ENCODE peak calls at places on chromosomes 6 and 20, in eight cellular contexts. One of them, this sample, is unnamed.

GRCh38 chr6:39824030-39824926 is 32.1 kb downstream of the DAAM2 start:
- DNase-seq in fibroblast of lung: no peak
- DNase-seq in GM23338: peak
- DNase-seq in cardiac muscle cell: no peak
- DNase-seq in stomach: no peak
- DNase-seq in right atrium auricular region: no peak
- DNase-seq in dorsolateral prefrontal cortex: no peak
- DNase-seq in upper lobe of right lung: no peak
- DNase-seq in this sample: no peak

GRCh38 chr6:148413321-148414094 is 70.9 kb downstream of the SASH1 start:
- DNase-seq in fibroblast of lung: no peak
- DNase-seq in GM23338: peak
- DNase-seq in dorsolateral prefrontal cortex: no peak
- DNase-seq in upper lobe of right lung: no peak
- DNase-seq in cardiac muscle cell: no peak
- DNase-seq in stomach: no peak
- DNase-seq in right atrium auricular region: no peak
- DNase-seq in this sample: no peak

GRCh38 chr6:33993653-33994052 is 152.2 kb downstream of the GRM4 start:
- DNase-seq in cardiac muscle cell: no peak
- DNase-seq in stomach: no peak
- DNase-seq in upper lobe of right lung: no peak
- DNase-seq in right atrium auricular region: no peak
- DNase-seq in dorsolateral prefrontal cortex: no peak
- DNase-seq in GM23338: no peak
- DNase-seq in fibroblast of lung: no peak
- DNase-seq in this sample: no peak

GRCh38 chr20:60268502-60268901 is 310.3 kb downstream of the CDH26 start:
- DNase-seq in GM23338: no peak
- DNase-seq in stomach: no peak
- DNase-seq in right atrium auricular region: no peak
- DNase-seq in dorsolateral prefrontal cortex: no peak
- DNase-seq in cardiac muscle cell: no peak
- DNase-seq in fibroblast of lung: no peak
- DNase-seq in upper lobe of right lung: no peak
- DNase-seq in this sample: no peak

GRCh38 chr6:139439278-139439813 is 64.9 kb upstream of the CITED2 start:
- DNase-seq in upper lobe of right lung: no peak
- DNase-seq in GM23338: no peak
- DNase-seq in fibroblast of lung: no peak
- DNase-seq in dorsolateral prefrontal cortex: no peak
- DNase-seq in stomach: no peak
- DNase-seq in right atrium auricular region: no peak
- DNase-seq in cardiac muscle cell: no peak
- DNase-seq in this sample: no peak

GRCh38 chr6:47161176-47161687 is 119.1 kb upstream of the ADGRF1 start:
- DNase-seq in GM23338: no peak
- DNase-seq in fibroblast of lung: peak
- DNase-seq in stomach: no peak
- DNase-seq in cardiac muscle cell: no peak
- DNase-seq in right atrium auricular region: no peak
- DNase-seq in upper lobe of right lung: no peak
- DNase-seq in dorsolateral prefrontal cortex: no peak
- DNase-seq in this sample: no peak

GRCh38 chr6:89311853-89312531 is 3.1 kb downstream of the GABRR2 start:
- DNase-seq in GM23338: peak
- DNase-seq in cardiac muscle cell: peak
- DNase-seq in dorsolateral prefrontal cortex: peak
- DNase-seq in fibroblast of lung: peak
- DNase-seq in stomach: peak
- DNase-seq in upper lobe of right lung: no peak
- DNase-seq in right atrium auricular region: peak
- DNase-seq in this sample: peak

GRCh38 chr6:40671338-40672050 is 84.3 kb upstream of the LRFN2 start:
- DNase-seq in stomach: peak
- DNase-seq in upper lobe of right lung: no peak
- DNase-seq in dorsolateral prefrontal cortex: no peak
- DNase-seq in cardiac muscle cell: no peak
- DNase-seq in GM23338: no peak
- DNase-seq in right atrium auricular region: no peak
- DNase-seq in fibroblast of lung: no peak
- DNase-seq in this sample: no peak

GRCh38 chr20:44706371-44707258 is 8.6 kb upstream of the CCN5 start:
- DNase-seq in GM23338: no peak
- DNase-seq in dorsolateral prefrontal cortex: no peak
- DNase-seq in stomach: no peak
- DNase-seq in upper lobe of right lung: no peak
- DNase-seq in fibroblast of lung: no peak
- DNase-seq in cardiac muscle cell: no peak
- DNase-seq in right atrium auricular region: peak
- DNase-seq in this sample: peak

GRCh38 chr6:75331134-75331533 is 46.5 kb upstream of the TMEM30A start:
- DNase-seq in dorsolateral prefrontal cortex: no peak
- DNase-seq in upper lobe of right lung: no peak
- DNase-seq in cardiac muscle cell: no peak
- DNase-seq in fibroblast of lung: no peak
- DNase-seq in right atrium auricular region: no peak
- DNase-seq in GM23338: no peak
- DNase-seq in stomach: no peak
- DNase-seq in this sample: no peak

GRCh38 chr6:108322728-108323127 is 27.9 kb downstream of the AFG1L start:
- DNase-seq in GM23338: no peak
- DNase-seq in fibroblast of lung: no peak
- DNase-seq in right atrium auricular region: no peak
- DNase-seq in upper lobe of right lung: no peak
- DNase-seq in cardiac muscle cell: no peak
- DNase-seq in dorsolateral prefrontal cortex: no peak
- DNase-seq in stomach: no peak
- DNase-seq in this sample: no peak

GRCh38 chr6:159736908-159737307 is 9.6 kb downstream of the WTAP start:
- DNase-seq in dorsolateral prefrontal cortex: no peak
- DNase-seq in stomach: no peak
- DNase-seq in right atrium auricular region: no peak
- DNase-seq in upper lobe of right lung: no peak
- DNase-seq in fibroblast of lung: no peak
- DNase-seq in GM23338: no peak
- DNase-seq in cardiac muscle cell: no peak
- DNase-seq in this sample: no peak

GRCh38 chr6:33377166-33377565 is 14.5 kb upstream of the KIFC1 start:
- DNase-seq in dorsolateral prefrontal cortex: no peak
- DNase-seq in stomach: no peak
- DNase-seq in cardiac muscle cell: no peak
- DNase-seq in right atrium auricular region: no peak
- DNase-seq in upper lobe of right lung: no peak
- DNase-seq in GM23338: no peak
- DNase-seq in fibroblast of lung: no peak
- DNase-seq in this sample: no peak

GRCh38 chr6:35046862-35047261 is 94.3 kb downstream of the TCP11 start:
- DNase-seq in fibroblast of lung: no peak
- DNase-seq in GM23338: no peak
- DNase-seq in right atrium auricular region: no peak
- DNase-seq in dorsolateral prefrontal cortex: no peak
- DNase-seq in upper lobe of right lung: no peak
- DNase-seq in cardiac muscle cell: no peak
- DNase-seq in stomach: no peak
- DNase-seq in this sample: no peak

GRCh38 chr6:142300758-142301251 is 1.0 kb upstream of the ADGRG6 start:
- DNase-seq in dorsolateral prefrontal cortex: no peak
- DNase-seq in cardiac muscle cell: peak
- DNase-seq in upper lobe of right lung: no peak
- DNase-seq in fibroblast of lung: peak
- DNase-seq in stomach: peak
- DNase-seq in right atrium auricular region: no peak
- DNase-seq in GM23338: no peak
- DNase-seq in this sample: peak

GRCh38 chr6:130885392-130886192 is 58.4 kb downstream of the SMLR1 start:
- DNase-seq in dorsolateral prefrontal cortex: peak
- DNase-seq in GM23338: peak
- DNase-seq in upper lobe of right lung: no peak
- DNase-seq in right atrium auricular region: no peak
- DNase-seq in stomach: peak
- DNase-seq in fibroblast of lung: peak
- DNase-seq in cardiac muscle cell: peak
- DNase-seq in this sample: no peak

GRCh38 chr20:44961868-44962267 is 1.7 kb upstream of the TOMM34 start:
- DNase-seq in GM23338: peak
- DNase-seq in upper lobe of right lung: no peak
- DNase-seq in stomach: no peak
- DNase-seq in cardiac muscle cell: no peak
- DNase-seq in dorsolateral prefrontal cortex: no peak
- DNase-seq in right atrium auricular region: no peak
- DNase-seq in fibroblast of lung: no peak
- DNase-seq in this sample: no peak

GRCh38 chr6:71012871-71013456 is 56.1 kb upstream of the B3GAT2 start:
- DNase-seq in dorsolateral prefrontal cortex: no peak
- DNase-seq in fibroblast of lung: peak
- DNase-seq in cardiac muscle cell: peak
- DNase-seq in right atrium auricular region: no peak
- DNase-seq in stomach: no peak
- DNase-seq in GM23338: peak
- DNase-seq in upper lobe of right lung: no peak
- DNase-seq in this sample: no peak

GRCh38 chr6:144418969-144419545 is 133.9 kb downstream of the UTRN start:
- DNase-seq in upper lobe of right lung: no peak
- DNase-seq in right atrium auricular region: no peak
- DNase-seq in dorsolateral prefrontal cortex: no peak
- DNase-seq in fibroblast of lung: no peak
- DNase-seq in cardiac muscle cell: no peak
- DNase-seq in stomach: no peak
- DNase-seq in GM23338: no peak
- DNase-seq in this sample: no peak

GRCh38 chr6:75776461-75776860 is 27.4 kb downstream of the MYO6 start:
- DNase-seq in stomach: no peak
- DNase-seq in fibroblast of lung: no peak
- DNase-seq in right atrium auricular region: no peak
- DNase-seq in cardiac muscle cell: no peak
- DNase-seq in GM23338: no peak
- DNase-seq in upper lobe of right lung: no peak
- DNase-seq in dorsolateral prefrontal cortex: no peak
- DNase-seq in this sample: no peak

GRCh38 chr6:42449917-42450313 is 1.8 kb downstream of the TRERF1 start:
- DNase-seq in upper lobe of right lung: no peak
- DNase-seq in fibroblast of lung: peak
- DNase-seq in right atrium auricular region: no peak
- DNase-seq in stomach: no peak
- DNase-seq in cardiac muscle cell: no peak
- DNase-seq in GM23338: peak
- DNase-seq in dorsolateral prefrontal cortex: no peak
- DNase-seq in this sample: no peak

DNA sequence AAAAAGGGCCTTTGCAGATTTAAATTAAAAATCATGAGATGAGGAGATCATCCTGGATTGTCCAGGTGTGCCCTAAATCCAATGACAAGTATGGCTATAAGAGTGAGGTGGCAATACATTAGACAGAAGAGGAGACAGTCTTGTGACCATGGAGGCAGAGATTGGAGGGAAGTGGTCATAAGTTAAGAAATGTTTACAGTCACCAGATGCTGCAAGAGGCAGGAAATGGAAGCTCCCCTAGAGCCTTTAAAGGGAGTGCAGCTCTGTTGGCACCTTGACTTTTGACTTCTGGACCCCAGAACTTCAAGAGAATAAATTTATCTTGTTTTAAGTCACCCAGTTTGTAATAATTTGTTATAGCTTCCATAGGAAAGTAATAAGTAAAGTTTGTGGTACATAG is 61.1 kb downstream of the HMGN3 start:
- DNase-seq in cardiac muscle cell: no peak
- DNase-seq in GM23338: no peak
- DNase-seq in stomach: no peak
- DNase-seq in fibroblast of lung: no peak
- DNase-seq in upper lobe of right lung: no peak
- DNase-seq in right atrium auricular region: no peak
- DNase-seq in dorsolateral prefrontal cortex: no peak
- DNase-seq in this sample: no peak
- H3K27ac ChIP-seq in cardiac muscle cell: no peak
- H3K27ac ChIP-seq in GM23338: no peak
- H3K27ac ChIP-seq in stomach: no peak
- H3K27ac ChIP-seq in fibroblast of lung: no peak
- H3K27ac ChIP-seq in upper lobe of right lung: no peak
- H3K27ac ChIP-seq in right atrium auricular region: no peak
- H3K27ac ChIP-seq in dorsolateral prefrontal cortex: no peak
- H3K27ac ChIP-seq in this sample: no peak

GRCh38 chr20:42366626-42367025 is 748.4 kb upstream of the CHD6 start:
- DNase-seq in cardiac muscle cell: no peak
- DNase-seq in right atrium auricular region: no peak
- DNase-seq in fibroblast of lung: no peak
- DNase-seq in upper lobe of right lung: no peak
- DNase-seq in dorsolateral prefrontal cortex: no peak
- DNase-seq in stomach: no peak
- DNase-seq in GM23338: no peak
- DNase-seq in this sample: no peak
- TF ChIP-seq CTCF in cardiac muscle cell: no peak
- TF ChIP-seq CTCF in right atrium auricular region: no peak
- TF ChIP-seq CTCF in fibroblast of lung: no peak
- TF ChIP-seq CTCF in upper lobe of right lung: no peak
- TF ChIP-seq CTCF in dorsolateral prefrontal cortex: no peak
- TF ChIP-seq CTCF in stomach: no peak
- TF ChIP-seq CTCF in GM23338: no peak
- TF ChIP-seq CTCF in this sample: no peak

DNA sequence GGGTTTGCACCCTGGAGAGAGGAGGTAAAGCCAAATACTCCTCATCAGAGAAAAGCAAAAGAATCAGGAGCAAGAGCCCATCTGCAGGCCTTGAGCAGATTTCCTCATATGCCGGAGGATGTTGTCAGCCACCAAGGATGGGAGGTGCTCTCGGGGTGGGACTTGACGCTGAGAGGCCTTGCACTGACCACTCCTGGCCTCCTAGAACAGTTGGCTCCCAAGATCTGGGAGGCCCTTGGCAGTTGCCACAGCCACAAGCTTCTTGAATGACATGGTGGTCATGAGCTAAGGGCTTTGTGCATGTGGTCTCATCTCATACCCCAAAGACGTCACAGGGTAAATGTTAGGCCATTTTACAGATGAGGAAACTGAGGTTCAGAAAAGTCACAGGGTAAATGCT is 75.2 kb upstream of the PMEPA1 start:
- DNase-seq in fibroblast of lung: no peak
- DNase-seq in GM23338: no peak
- DNase-seq in stomach: no peak
- DNase-seq in cardiac muscle cell: no peak
- DNase-seq in upper lobe of right lung: no peak
- DNase-seq in right atrium auricular region: no peak
- DNase-seq in dorsolateral prefrontal cortex: no peak
- DNase-seq in this sample: no peak
- H3K27ac ChIP-seq in fibroblast of lung: no peak
- H3K27ac ChIP-seq in GM23338: no peak
- H3K27ac ChIP-seq in stomach: no peak
- H3K27ac ChIP-seq in cardiac muscle cell: no peak
- H3K27ac ChIP-seq in upper lobe of right lung: no peak
- H3K27ac ChIP-seq in right atrium auricular region: no peak
- H3K27ac ChIP-seq in dorsolateral prefrontal cortex: no peak
- H3K27ac ChIP-seq in this sample: no peak

DNA sequence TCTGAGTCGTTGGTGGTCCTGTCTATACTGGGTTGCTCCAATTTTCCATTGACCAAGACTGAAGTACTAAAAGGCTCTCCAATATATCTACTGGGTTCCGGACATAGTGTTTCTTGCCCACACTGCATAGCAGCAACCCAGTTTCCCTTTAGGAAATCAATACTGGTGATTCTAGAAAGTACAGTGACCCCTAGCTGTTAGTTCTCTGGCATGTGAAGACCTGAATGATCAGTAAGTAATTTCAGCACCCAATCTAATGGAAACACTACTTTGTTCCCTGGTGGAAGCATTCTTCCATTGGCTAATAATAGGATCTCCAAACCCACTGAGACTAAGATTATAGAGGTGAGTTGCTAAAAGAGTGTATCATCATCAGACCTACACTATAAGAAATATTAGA is 40.8 kb upstream of the STMND1 start:
- DNase-seq in upper lobe of right lung: no peak
- DNase-seq in fibroblast of lung: no peak
- DNase-seq in stomach: no peak
- DNase-seq in dorsolateral prefrontal cortex: no peak
- DNase-seq in cardiac muscle cell: no peak
- DNase-seq in GM23338: peak
- DNase-seq in right atrium auricular region: no peak
- DNase-seq in this sample: no peak
- TF ChIP-seq CTCF in upper lobe of right lung: no peak
- TF ChIP-seq CTCF in fibroblast of lung: no peak
- TF ChIP-seq CTCF in stomach: no peak
- TF ChIP-seq CTCF in dorsolateral prefrontal cortex: no peak
- TF ChIP-seq CTCF in cardiac muscle cell: no peak
- TF ChIP-seq CTCF in GM23338: peak
- TF ChIP-seq CTCF in right atrium auricular region: no peak
- TF ChIP-seq CTCF in this sample: no peak